ENCODE peak calls at places on chromosomes 11 and 22, in seven cellular contexts. J is foreskin fibroblast, N is fibroblast of lung, A is testis, W is AG10803, G is right cardiac atrium, D is spleen. Z is an unnamed sample.

GRCh38 chr22:24486501-24486921 is 8.6 kb upstream of the UPB1 start:
- DNase-seq in D (no peak), N (peak), J (peak), G (no peak), W (peak), A (no peak), Z (peak)

GRCh38 chr11:83881428-83881827 is 595.3 kb upstream of the CCDC90B start:
- DNase-seq in J (no peak), A (no peak), W (no peak), D (no peak), G (no peak), N (no peak), Z (no peak)

GRCh38 chr11:77171254-77171653 is 43.2 kb downstream of the MYO7A start:
- DNase-seq in W (no peak), A (no peak), G (no peak), N (no peak), J (no peak), D (no peak), Z (no peak)

GRCh38 chr22:32618461-32619140 is 144.0 kb downstream of the FBXO7 start:
- DNase-seq in G (peak), A (peak), N (no peak), D (peak), W (no peak), J (no peak), Z (no peak)

GRCh38 chr22:27668828-27669797 is 132.4 kb downstream of the MN1 start:
- DNase-seq in A (peak), D (peak), J (no peak), W (peak), G (peak), N (peak), Z (peak)

GRCh38 chr11:250740-251299 is 14.0 kb downstream of the PSMD13 start:
- DNase-seq in N (peak), J (peak), W (peak), D (peak), A (peak), G (peak), Z (peak)

GRCh38 chr11:28517621-28518020 is 409.4 kb downstream of the METTL15 start:
- DNase-seq in N (peak), A (no peak), W (no peak), D (no peak), J (no peak), G (no peak), Z (no peak)

GRCh38 chr22:20095521-20095920 is 15.5 kb downstream of the DGCR8 start:
- DNase-seq in J (no peak), D (no peak), G (no peak), N (no peak), W (no peak), A (no peak), Z (no peak)

GRCh38 chr22:44443641-44444235 is 54.3 kb downstream of the RTL6 start:
- DNase-seq in A (no peak), G (no peak), J (no peak), D (peak), W (no peak), N (no peak), Z (no peak)

DNA sequence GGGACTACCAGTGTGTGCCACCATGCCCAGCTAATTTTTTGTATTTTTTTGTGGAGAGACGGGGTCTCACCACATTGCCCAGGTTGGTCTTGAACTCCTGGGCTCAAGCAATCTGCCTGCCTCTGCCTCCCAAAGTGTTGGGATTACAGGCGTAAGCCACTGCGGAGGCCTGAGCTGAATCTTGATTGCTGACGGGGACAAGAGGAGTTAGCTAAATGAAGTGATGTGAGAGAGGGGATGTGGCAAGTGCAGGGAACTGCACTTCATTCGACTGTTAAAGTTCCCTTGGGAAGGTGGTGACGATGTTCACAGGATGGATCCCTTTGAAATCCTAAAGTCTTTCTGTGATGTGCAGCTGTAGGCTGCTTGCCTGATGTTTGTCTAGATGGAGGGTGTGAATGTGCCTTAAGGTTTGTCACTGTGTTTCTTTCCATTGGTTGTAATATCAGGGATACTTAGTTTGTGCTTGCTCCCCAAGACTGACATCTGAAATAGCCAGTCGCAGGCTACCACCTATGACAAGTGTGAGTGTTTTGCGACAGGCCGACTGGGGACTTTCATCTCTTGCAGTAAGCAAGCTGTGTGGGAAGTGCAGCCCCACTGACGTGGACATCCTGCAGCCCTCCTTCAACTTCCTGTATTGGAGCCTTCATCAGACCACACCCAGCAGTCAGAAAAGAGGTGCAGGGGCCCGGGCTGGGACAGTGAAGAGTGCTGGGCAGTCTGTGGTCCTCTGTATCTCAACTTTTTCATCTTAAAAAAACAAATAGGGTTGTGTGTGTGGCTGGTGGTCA is 19.6 kb upstream of the CCDC134 start:
- DNase-seq in A (peak), W (peak), J (no peak), N (peak), G (peak), D (peak), Z (peak)
- H3K4me3 ChIP-seq in A (no peak), W (no peak), J (no peak), N (no peak), G (no peak), D (peak), Z (no peak)

GRCh38 chr11:108218912-108219783 is 3.3 kb downstream of the NPAT start:
- DNase-seq in A (no peak), W (no peak), J (no peak), D (no peak), G (no peak), N (no peak), Z (no peak)
- H3K4me3 ChIP-seq in A (no peak), W (no peak), J (no peak), D (no peak), G (no peak), N (no peak), Z (no peak)

DNA sequence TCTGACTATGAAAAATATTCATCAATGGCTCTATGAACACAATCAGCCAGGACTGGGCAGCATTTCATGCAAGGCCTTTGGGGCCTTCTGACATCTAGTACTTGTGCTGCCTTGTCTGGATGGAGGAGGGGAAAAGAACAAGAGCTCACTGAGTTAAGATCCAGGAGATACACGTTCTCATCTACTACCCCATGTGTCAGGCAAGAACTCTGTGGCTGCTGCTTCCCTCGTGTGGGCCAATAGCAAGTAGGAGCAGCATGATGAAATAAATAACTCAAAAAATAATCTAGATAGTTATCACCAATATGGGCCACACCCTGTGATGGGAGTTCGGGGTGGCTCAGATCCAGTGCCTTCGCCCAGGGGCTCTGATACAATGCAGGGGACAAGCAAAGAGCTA is 7.3 kb downstream of the KCNE3 start:
- DNase-seq in D (no peak), W (no peak), A (no peak), N (no peak), G (no peak), J (no peak), Z (no peak)
- H3K4me3 ChIP-seq in D (peak), W (no peak), A (no peak), N (no peak), G (no peak), J (no peak), Z (no peak)

DNA sequence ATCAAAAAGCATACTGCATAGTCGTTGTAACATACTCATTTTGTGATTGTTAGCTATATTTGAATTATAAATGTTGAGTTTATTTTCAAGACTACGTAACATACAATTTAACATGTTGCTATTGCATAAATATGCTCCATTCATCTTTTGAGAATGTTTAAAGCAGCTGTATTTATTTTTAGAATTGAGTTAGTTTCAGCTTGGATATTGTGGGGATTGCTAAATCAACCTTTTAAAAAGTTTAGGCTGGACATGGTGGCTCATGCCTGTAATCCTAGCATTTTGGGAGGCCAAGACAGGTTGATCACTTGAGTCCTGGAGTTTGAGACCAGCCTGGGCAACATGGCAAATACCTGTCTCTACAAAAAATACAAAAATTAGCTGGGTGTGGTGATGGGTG is 288.1 kb downstream of the DYNC2H1 start:
- DNase-seq in N (peak), J (no peak), D (no peak), G (no peak), A (no peak), W (peak), Z (no peak)
- H3K4me3 ChIP-seq in N (no peak), J (no peak), D (no peak), G (no peak), A (no peak), W (no peak), Z (no peak)

GRCh38 chr11:65591939-65592814 is 3.4 kb downstream of the KCNK7 start:
- DNase-seq in G (peak), A (no peak), D (peak), N (peak), J (peak), W (no peak), Z (no peak)
- H3K4me3 ChIP-seq in G (peak), A (peak), D (no peak), N (no peak), J (no peak), W (no peak), Z (no peak)

DNA sequence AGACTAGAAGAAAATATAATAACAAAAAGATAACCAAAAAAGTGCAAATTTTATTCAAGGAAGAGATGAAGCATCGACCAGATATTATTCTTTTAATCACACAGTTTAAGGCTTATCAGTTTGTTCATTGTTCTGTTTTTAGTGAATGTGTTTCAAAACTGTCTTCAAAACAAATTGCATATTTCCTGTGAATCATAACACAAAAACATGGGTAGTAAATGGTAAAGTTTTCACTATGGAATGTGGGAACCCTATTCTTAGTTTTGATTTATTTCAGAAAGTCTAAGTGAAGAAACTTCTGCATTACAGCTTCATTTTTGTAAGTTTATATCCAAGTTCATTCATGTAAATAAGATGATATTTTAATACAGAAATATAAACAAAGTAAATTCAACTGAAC is 207.6 kb upstream of the LUZP2 start:
- DNase-seq in D (no peak), W (no peak), N (peak), J (no peak), G (no peak), A (no peak), Z (no peak)
- H3K4me3 ChIP-seq in D (no peak), W (no peak), N (no peak), J (no peak), G (no peak), A (no peak), Z (no peak)

DNA sequence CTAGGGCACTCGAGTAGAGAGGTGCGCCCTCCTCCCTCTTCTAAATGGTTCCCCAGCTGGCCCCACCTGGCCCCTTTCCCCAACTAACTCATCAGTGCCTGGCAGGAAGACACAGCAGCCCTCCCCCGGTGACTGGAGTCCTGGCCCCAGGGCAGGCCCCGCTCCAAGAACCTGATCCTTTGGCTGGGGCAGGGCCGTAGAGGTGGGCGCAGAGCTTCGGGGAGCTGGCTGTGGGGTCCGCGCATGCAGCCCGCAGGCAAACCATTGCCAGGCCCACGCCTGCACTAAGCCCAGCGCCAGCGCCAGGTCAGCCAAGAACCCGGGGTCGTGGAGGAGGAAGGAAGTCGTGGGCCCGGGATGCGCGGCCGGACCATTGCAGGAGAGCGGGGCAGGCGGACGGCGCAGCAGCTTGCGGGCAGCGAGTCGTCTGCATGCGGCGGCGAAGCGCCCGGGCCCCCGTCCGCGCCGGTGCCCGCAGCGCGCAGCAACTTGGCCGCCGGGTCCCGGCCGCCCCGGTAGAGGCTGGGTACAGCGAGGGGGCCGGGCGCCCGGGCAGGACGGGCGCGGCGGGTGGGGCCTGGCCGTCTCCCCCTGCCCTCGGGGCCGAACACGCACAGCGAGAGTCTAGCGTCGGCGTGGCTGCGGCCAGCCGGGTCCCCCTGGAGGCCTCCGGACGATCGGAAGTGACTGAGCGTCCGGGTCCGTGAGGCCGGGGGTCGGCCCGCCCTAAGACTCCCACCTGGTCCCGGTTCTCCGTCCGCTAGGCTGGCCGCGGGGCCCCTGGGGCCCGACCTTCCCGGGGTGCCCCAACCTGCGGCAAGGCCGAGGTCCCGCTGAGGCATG is 951 bp upstream of the TRABD start:
- DNase-seq in A (no peak), J (no peak), G (peak), D (peak), N (no peak), W (no peak), Z (no peak)
- H3K4me3 ChIP-seq in A (peak), J (peak), G (peak), D (peak), N (peak), W (peak), Z (peak)

DNA sequence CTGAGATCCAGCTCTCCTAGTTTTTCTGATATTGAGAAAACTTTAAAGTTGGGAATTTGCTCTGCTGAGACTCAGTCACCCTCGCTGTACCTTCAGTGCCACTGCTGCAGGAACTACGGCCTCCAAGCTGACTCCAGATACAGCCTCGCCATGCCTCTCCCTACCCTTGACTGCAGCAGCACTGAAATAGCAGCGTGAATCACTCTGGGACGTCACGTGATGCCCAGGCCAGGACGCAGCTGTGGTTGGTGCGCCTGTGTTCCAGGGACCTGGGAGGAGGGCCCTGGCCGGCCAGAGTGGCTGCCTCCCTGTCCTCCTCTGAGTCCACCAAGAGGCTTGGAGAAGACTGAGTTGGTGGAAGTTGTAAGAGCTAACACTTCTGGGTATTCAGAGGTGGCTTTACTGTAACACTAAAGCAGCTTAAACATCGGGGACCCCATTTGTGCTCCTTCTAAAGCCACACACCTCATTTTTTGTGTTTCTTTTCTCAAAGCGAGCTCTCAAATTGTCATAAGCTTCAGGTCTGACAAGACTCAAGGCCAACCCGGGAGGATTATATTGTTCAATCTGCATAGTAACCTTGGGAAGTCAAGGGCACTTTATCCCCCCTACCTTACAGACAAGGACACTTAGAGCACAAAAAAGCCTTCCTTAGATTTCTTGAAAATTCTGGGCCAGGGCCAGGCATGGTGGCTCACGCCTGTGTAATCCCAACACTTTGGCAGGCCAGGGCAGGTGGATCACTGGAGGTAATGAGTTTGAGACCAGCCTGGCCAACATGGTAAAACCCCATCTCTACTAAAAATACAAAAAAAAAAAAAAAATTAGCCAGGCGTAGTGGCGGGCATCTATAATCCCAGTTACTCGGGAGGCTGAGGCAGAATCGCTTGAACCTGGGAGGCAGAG is 4.2 kb upstream of the STIP1 start:
- DNase-seq in D (peak), W (peak), J (peak), N (peak), A (peak), G (peak), Z (peak)
- H3K4me3 ChIP-seq in D (no peak), W (peak), J (peak), N (peak), A (no peak), G (no peak), Z (peak)

DNA sequence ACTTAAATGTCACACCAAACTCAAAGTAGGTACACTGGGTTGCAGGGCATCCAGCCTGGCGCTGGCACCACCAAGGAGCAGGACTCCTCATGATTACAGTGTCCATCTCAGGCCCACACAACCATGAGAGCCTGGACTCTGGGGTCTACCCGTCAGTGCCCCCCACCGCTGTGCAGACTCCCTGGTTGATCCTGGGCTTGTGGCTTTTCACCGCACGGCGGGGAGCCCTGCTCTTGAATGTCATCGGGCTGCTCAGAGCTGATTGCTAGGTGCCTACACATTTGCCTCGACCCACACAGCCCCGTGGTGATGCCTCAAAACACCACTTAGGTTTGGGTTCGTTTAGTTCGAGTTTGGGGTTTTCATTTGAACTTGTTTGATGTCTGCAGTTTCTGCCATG is 63.0 kb downstream of the WNT11 start:
- DNase-seq in J (no peak), D (no peak), W (no peak), N (no peak), G (no peak), A (no peak), Z (no peak)
- H3K4me3 ChIP-seq in J (no peak), D (no peak), W (no peak), N (no peak), G (no peak), A (no peak), Z (no peak)

DNA sequence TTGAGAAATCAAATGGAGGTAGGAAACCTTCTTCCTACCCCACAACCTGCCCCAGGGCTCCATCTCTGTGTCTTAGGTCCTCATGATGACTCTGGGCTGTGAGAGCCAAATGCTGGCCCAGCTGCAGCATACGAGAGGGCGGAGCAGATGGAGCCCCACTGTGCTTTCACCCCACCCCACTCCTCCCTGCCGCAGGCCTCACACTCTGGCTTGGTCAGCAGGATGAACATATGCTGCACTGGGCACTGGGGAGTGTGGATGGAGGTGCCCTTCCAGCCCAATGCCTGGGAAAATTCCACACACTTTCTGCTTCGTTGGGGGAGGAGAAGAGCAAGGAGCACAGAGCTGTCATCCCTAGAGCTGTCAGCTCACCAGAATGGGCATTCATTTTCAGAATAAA is 271.6 kb upstream of the CADM1 start:
- DNase-seq in J (no peak), A (no peak), W (no peak), G (no peak), N (no peak), D (no peak), Z (no peak)
- H3K4me3 ChIP-seq in J (no peak), A (no peak), W (no peak), G (no peak), N (no peak), D (no peak), Z (no peak)

Z was measured in fibroblast of the aortic adventitia.